ENCODE peak calls at places on chromosomes 5 and 9, in eight cellular contexts. O is fibroblast of the conjunctiva; H is ELR; J is stimulated activated CD8-positive, alpha-beta memory T cell treated with anti-CD3 and anti-CD28 coated beads, Interleukin-12 subunit alpha, Interleukin-12 subunit beta, amount 100 ng/mL, for 1 hour; I is HCEC 1CT; R is C1 segment of cervical spinal cord; C is ascending aorta; M is NB4. F is an unnamed sample.

GRCh38 chr5:41193462-41194166 is 19.7 kb downstream of the C6 start:
- DNase-seq in J (no peak), O (peak; percentile 95), C (peak; percentile 98), I (peak; percentile 20), R (peak; percentile 15), H (no peak), M (no peak), F (no peak)

GRCh38 chr9:109401169-109401989 is 80.5 kb upstream of the EPB41L4B start:
- DNase-seq in J (no peak), M (peak; percentile 68), R (peak; percentile 6), C (no peak), H (peak; percentile 73), O (peak; percentile 17), I (peak; percentile 22), F (peak; percentile 88)

GRCh38 chr9:22211588-22212360 is 202.7 kb upstream of the CDKN2B start:
- DNase-seq in O (peak; percentile 86), C (no peak), M (no peak), H (peak; percentile 99), J (no peak), R (no peak), I (peak; percentile 97), F (no peak)

GRCh38 chr5:32193591-32193990 is 19.5 kb upstream of the GOLPH3 start:
- DNase-seq in J (no peak), C (peak; percentile 95), I (peak; percentile 50), M (peak; percentile 90), O (peak; percentile 65), R (no peak), H (peak; percentile 20), F (no peak)

GRCh38 chr9:91067306-91067860 is 265.8 kb downstream of the SYK start:
- DNase-seq in H (no peak), R (no peak), I (no peak), M (no peak), C (no peak), O (no peak), J (no peak), F (no peak)

GRCh38 chr5:74638776-74639537 is 1.6 kb downstream of the ENC1 start:
- DNase-seq in R (no peak), J (no peak), H (peak; percentile 81), O (no peak), C (no peak), I (peak; percentile 43), M (peak; percentile 39), F (no peak)

GRCh38 chr5:79552984-79553383 is 39.0 kb upstream of the HOMER1 start:
- DNase-seq in R (no peak), M (no peak), J (no peak), I (peak; percentile 28), H (no peak), O (peak; percentile 66), C (no peak), F (no peak)

GRCh38 chr5:157290981-157291711 is 25.2 kb downstream of the CYFIP2 start:
- DNase-seq in O (no peak), I (no peak), J (no peak), C (no peak), H (peak; percentile 11), R (no peak), M (peak; percentile 26), F (no peak)

GRCh38 chr9:123335227-123335985 is 20.6 kb upstream of the CRB2 start:
- DNase-seq in C (no peak), R (no peak), O (no peak), J (no peak), H (peak; percentile 52), M (no peak), I (no peak), F (peak; percentile 80)

GRCh38 chr9:116095403-116095802 is 58.2 kb upstream of the PAPPA start:
- DNase-seq in C (no peak), J (no peak), O (no peak), I (no peak), M (no peak), R (no peak), H (no peak), F (no peak)

F was measured in ELF-1.